ENCODE peak calls at places on chromosomes 2 and 18, in seven cellular contexts. Y is spleen, J is SK-N-SH, W is prostate gland, M is K562, S is transverse colon, H is GM23338. K is an unnamed sample. For H3K4me1, the result is how much of the 10 kb centered on the place peaks cover.

GRCh38 chr2:82316573-82317371 is 2012.2 kb upstream of the LRRTM1 start:
- DNase-seq in Y (no peak), J (no peak), W (peak), M (no peak), S (no peak), H (no peak), K (no peak)

GRCh38 chr2:223896751-223897320 is 48.3 kb downstream of the WDFY1 start:
- DNase-seq in Y (no peak), J (no peak), W (no peak), M (no peak), S (no peak), H (no peak), K (no peak)

GRCh38 chr2:26316041-26316440 is 29.9 kb upstream of the SELENOI start:
- DNase-seq in Y (no peak), J (peak), W (no peak), M (no peak), S (no peak), H (peak), K (no peak)

GRCh38 chr2:210496512-210496911 is 20.0 kb upstream of the LANCL1 start:
- DNase-seq in Y (no peak), J (no peak), W (no peak), M (no peak), S (no peak), H (no peak), K (no peak)

GRCh38 chr2:109473616-109474318 is 140.0 kb downstream of the SEPTIN10 start:
- DNase-seq in Y (peak), J (no peak), W (no peak), M (no peak), S (peak), H (no peak), K (no peak)

GRCh38 chr2:220959391-220959802 is 612.7 kb downstream of the EPHA4 start:
- DNase-seq in Y (no peak), J (no peak), W (peak), M (no peak), S (no peak), H (no peak), K (no peak)

GRCh38 chr2:40584432-40584831 is 132.5 kb upstream of the SLC8A1 start:
- DNase-seq in Y (no peak), J (no peak), W (no peak), M (no peak), S (no peak), H (no peak), K (no peak)

GRCh38 chr2:74333896-74334586 is 9.2 kb downstream of the SLC4A5 start:
- DNase-seq in Y (no peak), J (no peak), W (no peak), M (no peak), S (no peak), H (no peak), K (no peak)

GRCh38 chr2:128370468-128371247 is 52.0 kb upstream of the HS6ST1 start:
- DNase-seq in Y (peak), J (no peak), W (no peak), M (no peak), S (peak), H (no peak), K (peak)

GRCh38 chr2:96928277-96928781 is 58.1 kb downstream of the FAM178B start:
- DNase-seq in Y (no peak), J (no peak), W (peak), M (no peak), S (no peak), H (no peak), K (no peak)

GRCh38 chr2:240140920-240141319 is 462 bp upstream of the OTOS start:
- DNase-seq in Y (peak), J (no peak), W (no peak), M (no peak), S (no peak), H (no peak), K (no peak)

GRCh38 chr2:205746408-205746785 is 64.1 kb downstream of the NRP2 start:
- DNase-seq in Y (no peak), J (peak), W (peak), M (no peak), S (peak), H (no peak), K (peak)

GRCh38 chr2:138902239-138902871 is 122.2 kb upstream of the NXPH2 start:
- DNase-seq in Y (no peak), J (no peak), W (no peak), M (no peak), S (no peak), H (no peak), K (no peak)

GRCh38 chr2:27177441-27178351 is 28.9 kb downstream of the TCF23 start:
- DNase-seq in Y (no peak), J (no peak), W (no peak), M (no peak), S (no peak), H (no peak), K (no peak)

GRCh38 chr2:191296083-191297006 is 51.1 kb downstream of the MYO1B start:
- DNase-seq in Y (no peak), J (no peak), W (no peak), M (no peak), S (no peak), H (no peak), K (no peak)

GRCh38 chr18:7038330-7038846 is 79.2 kb downstream of the LAMA1 start:
- DNase-seq in Y (no peak), J (peak), W (peak), M (peak), S (peak), H (peak), K (no peak)

GRCh38 chr2:149056541-149056940 is 18.0 kb downstream of the LYPD6B start:
- DNase-seq in Y (no peak), J (no peak), W (no peak), M (no peak), S (no peak), H (no peak), K (no peak)

GRCh38 chr2:182761903-182762302 is 45.8 kb downstream of the DNAJC10 start:
- DNase-seq in Y (no peak), J (no peak), W (no peak), M (no peak), S (no peak), H (no peak), K (no peak)

GRCh38 chr2:1837458-1837857 is 93.1 kb upstream of the PXDN start:
- DNase-seq in Y (no peak), J (no peak), W (peak), M (no peak), S (no peak), H (no peak), K (no peak)

GRCh38 chr18:24398515-24398914 is 891 bp upstream of the OSBPL1A start:
- DNase-seq in Y (no peak), J (no peak), W (no peak), M (no peak), S (peak), H (peak), K (no peak)

GRCh38 chr2:86622878-86623548 is 652 bp downstream of the RNF103 start:
- DNase-seq in Y (peak), J (peak), W (peak), M (peak), S (peak), H (peak), K (peak)

GRCh38 chr2:43028188-43028587 is 198.2 kb downstream of the ZFP36L2 start:
- DNase-seq in Y (peak), J (no peak), W (no peak), M (no peak), S (no peak), H (no peak), K (no peak)

GRCh38 chr18:9774150-9774549 is 66.0 kb downstream of the RAB31 start:
- DNase-seq in Y (no peak), J (no peak), W (no peak), M (no peak), S (no peak), H (peak), K (no peak)

GRCh38 chr2:68764781-68765385 is 30.3 kb downstream of the ARHGAP25 start:
- DNase-seq in Y (no peak), J (no peak), W (no peak), M (no peak), S (no peak), H (peak), K (no peak)

GRCh38 chr2:158967731-158968395 is 577 bp upstream of the TANC1 start:
- DNase-seq in Y (no peak), J (peak), W (peak), M (no peak), S (peak), H (peak), K (peak)

GRCh38 chr2:102636283-102636907 is 17.0 kb downstream of the SLC9A2 start:
- DNase-seq in Y (no peak), J (no peak), W (no peak), M (peak), S (peak), H (no peak), K (peak)

GRCh38 chr18:3463052-3463451 is 13.1 kb downstream of the TGIF1 start:
- DNase-seq in Y (no peak), J (no peak), W (no peak), M (no peak), S (no peak), H (no peak), K (no peak)

GRCh38 chr2:223725494-223725893 is 111.9 kb downstream of the AP1S3 start:
- DNase-seq in Y (peak), J (peak), W (peak), M (peak), S (peak), H (peak), K (peak)

GRCh38 chr2:105925390-105925789 is 180.7 kb downstream of the NCK2 start:
- DNase-seq in Y (no peak), J (peak), W (no peak), M (no peak), S (no peak), H (no peak), K (no peak)

GRCh38 chr2:26043862-26044736 is 10.2 kb downstream of the RAB10 start:
- DNase-seq in Y (no peak), J (no peak), W (no peak), M (no peak), S (peak), H (peak), K (peak)

GRCh38 chr2:43268066-43268971 is 41.9 kb upstream of the ZFP36L2 start:
- DNase-seq in Y (no peak), J (no peak), W (no peak), M (no peak), S (no peak), H (no peak), K (no peak)

GRCh38 chr2:290090-290722 is 2.3 kb upstream of the ALKAL2 start:
- DNase-seq in Y (peak), J (peak), W (peak), M (peak), S (peak), H (peak), K (peak)

GRCh38 chr2:182267971-182268370 is 158.9 kb downstream of the PDE1A start:
- DNase-seq in Y (no peak), J (no peak), W (no peak), M (no peak), S (no peak), H (no peak), K (no peak)

GRCh38 chr2:226181909-226182308 is 617.7 kb downstream of the IRS1 start:
- DNase-seq in Y (no peak), J (no peak), W (no peak), M (no peak), S (no peak), H (no peak), K (no peak)

GRCh38 chr2:226176298-226176984 is 623.2 kb downstream of the IRS1 start:
- DNase-seq in Y (no peak), J (no peak), W (no peak), M (no peak), S (no peak), H (no peak), K (no peak)

GRCh38 chr2:226183033-226183432 is 616.6 kb downstream of the IRS1 start:
- DNase-seq in Y (no peak), J (no peak), W (no peak), M (no peak), S (no peak), H (no peak), K (no peak)

GRCh38 chr2:226180485-226180884 is 619.1 kb downstream of the IRS1 start:
- DNase-seq in Y (no peak), J (no peak), W (peak), M (no peak), S (no peak), H (no peak), K (no peak)

GRCh38 chr2:226179010-226179409 is 620.6 kb downstream of the IRS1 start:
- DNase-seq in Y (no peak), J (no peak), W (no peak), M (no peak), S (no peak), H (no peak), K (no peak)
- H3K4me1 ChIP-seq in Y (under half), J (under half), W (under half), M (under half), S (under half), H (under half), K (under half)

DNA sequence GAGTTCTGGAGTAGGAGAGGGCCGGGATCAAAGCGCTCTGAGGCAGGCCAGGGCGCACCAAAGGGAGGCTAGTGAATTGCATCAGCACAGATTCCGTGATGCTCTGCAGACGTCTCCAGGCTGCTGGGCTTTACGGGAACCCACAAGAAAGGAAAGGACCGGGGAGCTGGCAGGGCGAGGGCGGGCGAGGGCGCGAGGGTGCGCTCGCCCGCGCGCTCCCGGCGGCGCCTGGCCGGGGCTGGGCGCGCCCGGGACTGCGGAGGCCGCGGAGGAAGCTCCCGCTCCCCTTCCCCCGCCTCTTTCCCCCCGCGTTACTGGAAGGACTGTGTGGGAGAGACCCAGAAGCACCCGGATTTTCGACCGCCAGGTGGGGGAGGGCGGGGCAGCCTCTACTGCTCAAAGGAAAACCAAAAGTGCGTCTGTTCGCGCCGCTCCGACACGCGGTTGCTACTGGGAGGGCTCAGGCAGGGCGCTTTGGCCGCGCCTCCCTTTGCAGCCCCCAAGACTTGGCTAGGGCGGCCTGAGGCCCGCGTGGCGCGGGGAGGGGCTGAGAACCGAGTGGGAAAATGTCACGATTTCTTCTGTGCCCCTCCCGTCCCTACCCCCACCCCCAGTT is 2.3 kb upstream of the FOSL2 start:
- DNase-seq in Y (peak), J (peak), W (peak), M (peak), S (peak), H (peak), K (peak)
- TF ChIP-seq POLR2AphosphoS5 in Y (peak), J (peak), W (peak), M (no peak), S (peak), H (no peak), K (peak)

GRCh38 chr2:237130562-237131421 is 45.1 kb downstream of the COPS8 start:
- DNase-seq in Y (no peak), J (no peak), W (no peak), M (no peak), S (no peak), H (no peak), K (no peak)
- H3K4me1 ChIP-seq in Y (under half), J (under half), W (under half), M (under half), S (under half), H (under half), K (under half)

DNA sequence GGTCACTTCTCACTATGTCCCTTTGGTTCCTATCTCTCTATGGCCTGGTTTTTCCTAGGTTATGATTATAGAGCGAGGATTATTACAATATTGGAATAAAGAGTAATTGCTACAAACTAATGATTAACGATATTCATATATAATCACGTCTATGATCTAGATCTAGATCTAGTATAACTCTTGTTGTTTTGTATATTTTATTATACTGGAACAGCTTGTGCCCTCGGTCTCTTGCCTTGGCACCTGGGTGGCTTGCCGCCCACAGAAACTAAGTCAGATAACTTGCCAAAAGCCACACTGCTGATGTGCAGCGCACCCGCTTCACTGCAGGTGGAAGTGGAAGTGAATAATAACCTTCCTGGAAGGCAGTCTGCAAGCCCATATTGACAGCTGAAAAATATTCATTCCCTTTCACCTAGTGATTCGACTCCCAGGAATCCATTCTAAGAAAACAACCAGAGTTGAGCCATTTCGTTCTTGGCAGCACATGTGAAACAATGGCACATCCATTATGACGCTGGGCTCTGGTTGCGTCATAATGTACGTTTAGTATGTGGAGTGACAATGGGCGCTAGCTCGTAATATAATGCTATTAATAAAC is 725 bp upstream of the ANKRD53 start:
- DNase-seq in Y (peak), J (peak), W (peak), M (no peak), S (peak), H (peak), K (peak)
- TF ChIP-seq POLR2AphosphoS5 in Y (peak), J (no peak), W (no peak), M (no peak), S (peak), H (no peak), K (peak)

DNA sequence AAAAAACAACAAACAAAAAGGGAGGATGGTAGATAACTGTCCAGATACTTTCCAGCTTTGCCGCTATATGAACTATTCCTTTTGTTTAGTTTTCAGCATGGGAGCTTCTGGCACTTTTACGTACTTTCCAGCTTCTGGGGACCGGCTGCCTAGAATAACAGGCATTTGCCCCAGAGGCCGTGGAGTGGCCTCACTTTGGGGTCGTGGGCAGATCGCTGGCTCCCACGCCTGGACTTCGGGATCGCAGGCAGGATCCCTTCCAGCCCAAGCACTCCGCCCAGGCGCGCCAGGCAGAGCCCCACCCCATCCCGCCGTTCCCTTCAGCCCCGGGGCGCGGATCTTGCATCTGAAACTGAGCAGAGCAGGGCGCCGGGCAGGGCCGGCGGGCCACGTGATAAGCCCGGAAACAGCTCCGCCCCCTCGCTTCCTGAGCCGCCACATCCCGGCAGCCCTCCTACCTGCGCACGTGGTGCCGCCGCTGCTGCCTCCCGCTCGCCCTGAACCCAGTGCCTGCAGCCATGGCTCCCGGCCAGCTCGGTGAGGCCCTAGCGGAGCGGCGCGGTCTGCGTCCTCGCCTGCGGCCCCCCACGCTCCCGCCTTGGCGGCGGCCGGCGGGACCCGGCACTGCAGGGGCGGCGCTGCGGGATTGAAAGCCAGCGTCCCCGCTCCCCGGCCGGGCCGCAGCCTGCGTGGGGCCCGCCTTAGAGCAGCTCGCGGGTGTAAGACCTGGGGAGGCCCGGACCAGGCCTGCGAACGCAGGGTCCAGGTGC is at the start of gene ATIC:
- DNase-seq in Y (peak), J (peak), W (peak), M (peak), S (peak), H (peak), K (peak)
- H3K4me1 ChIP-seq in Y (under half), J (under half), W (under half), M (under half), S (under half), H (under half), K (under half)

GRCh38 chr2:207236156-207236935 is 70.6 kb upstream of the KLF7 start:
- DNase-seq in Y (no peak), J (no peak), W (no peak), M (no peak), S (no peak), H (no peak), K (no peak)
- TF ChIP-seq POLR2AphosphoS5 in Y (peak), J (no peak), W (no peak), M (no peak), S (no peak), H (no peak), K (no peak)

GRCh38 chr2:39419282-39420223 is 17.5 kb downstream of the MAP4K3 start:
- DNase-seq in Y (no peak), J (no peak), W (no peak), M (no peak), S (no peak), H (no peak), K (no peak)

GRCh38 chr2:39418491-39418890 is 18.6 kb downstream of the MAP4K3 start:
- DNase-seq in Y (no peak), J (no peak), W (no peak), M (no peak), S (no peak), H (no peak), K (no peak)

GRCh38 chr2:39421354-39421753 is 15.7 kb downstream of the MAP4K3 start:
- DNase-seq in Y (no peak), J (no peak), W (no peak), M (no peak), S (no peak), H (no peak), K (no peak)

GRCh38 chr2:39424951-39425350 is 12.1 kb downstream of the MAP4K3 start:
- DNase-seq in Y (no peak), J (no peak), W (no peak), M (no peak), S (no peak), H (no peak), K (no peak)

DNA sequence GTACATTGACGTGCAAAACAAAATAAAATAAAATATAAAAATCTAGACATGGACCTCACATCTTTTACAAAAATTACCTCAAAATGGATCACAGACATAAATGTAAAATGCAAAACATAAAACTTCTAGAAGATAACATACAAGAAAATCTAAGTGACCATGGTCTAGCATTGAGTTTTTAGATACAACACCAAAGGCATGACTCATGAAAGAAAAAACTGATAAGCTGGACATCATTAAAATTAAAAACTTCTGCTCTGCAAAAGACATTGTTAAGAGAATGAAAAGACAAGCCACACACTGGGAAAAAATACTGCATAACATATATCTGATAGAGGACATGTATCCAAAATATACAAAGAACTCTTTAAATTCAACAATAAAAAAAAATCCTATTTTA is 14.4 kb downstream of the MAP4K3 start:
- DNase-seq in Y (no peak), J (no peak), W (no peak), M (no peak), S (no peak), H (no peak), K (no peak)
- H3K4me1 ChIP-seq in Y (under half), J (under half), W (under half), M (under half), S (under half), H (half or more), K (under half)

K was measured in stomach.